ENCODE peak calls at places on chromosomes 13 and 19, in five cellular contexts. P is heart right ventricle; C is NCI-H1694; K is NCI-H1105 treated with DMSO at 0.1 percent for 48 hours; S is stimulated activated naive CD8-positive, alpha-beta T cell treated with anti-CD3 and anti-CD28 coated beads, Interleukin-15, Interleukin-2, amounts not matched to agents 100 U/mL and 50 U/mL, for 24 hours. F is an unnamed sample.

GRCh38 chr13:113417836-113418721 is 35.2 kb downstream of the ADPRHL1 start:
- DNase-seq in P (no peak), C (no peak), K (no peak), S (no peak), F (no peak)

GRCh38 chr13:102367836-102368235 is 34.0 kb downstream of the FGF14 start:
- DNase-seq in P (no peak), C (no peak), K (no peak), S (no peak), F (no peak)

GRCh38 chr13:98222081-98222554 is 45.0 kb upstream of the RNF113B start:
- DNase-seq in P (no peak), C (no peak), K (no peak), S (no peak), F (no peak)

GRCh38 chr13:32537580-32538233 is 888 bp downstream of the N4BP2L2 start:
- DNase-seq in P (peak), C (no peak), K (no peak), S (peak), F (no peak)

GRCh38 chr19:42272989-42273406 is 3.9 kb downstream of the CIC start:
- DNase-seq in P (no peak), C (no peak), K (no peak), S (no peak), F (no peak)

GRCh38 chr13:91785435-91786137 is 387.2 kb downstream of the GPC5 start:
- DNase-seq in P (no peak), C (no peak), K (no peak), S (no peak), F (no peak)

GRCh38 chr19:6551607-6552450 is 21.0 kb downstream of the TNFSF9 start:
- DNase-seq in P (peak), C (no peak), K (no peak), S (peak), F (no peak)

GRCh38 chr19:7200739-7201138 is 93.5 kb downstream of the INSR start:
- DNase-seq in P (no peak), C (no peak), K (no peak), S (peak), F (no peak)

GRCh38 chr19:42343344-42344110 is 18.1 kb downstream of the MEGF8 start:
- DNase-seq in P (no peak), C (no peak), K (no peak), S (no peak), F (no peak)

GRCh38 chr13:52353116-52353718 is 52.8 kb downstream of the THSD1 start:
- DNase-seq in P (no peak), C (no peak), K (no peak), S (no peak), F (no peak)

GRCh38 chr19:7386308-7386707 is 37.6 kb downstream of the ARHGEF18 start:
- DNase-seq in P (no peak), C (no peak), K (no peak), S (no peak), F (no peak)

GRCh38 chr13:27450921-27451461 is 627 bp upstream of the MTIF3 start:
- DNase-seq in P (peak), C (no peak), K (peak), S (peak), F (peak)

GRCh38 chr13:99542788-99543406 is 41.6 kb downstream of the TM9SF2 start:
- DNase-seq in P (no peak), C (no peak), K (no peak), S (peak), F (no peak)

GRCh38 chr13:106922384-106922783 is 354.4 kb upstream of the ARGLU1 start:
- DNase-seq in P (no peak), C (no peak), K (no peak), S (no peak), F (no peak)

GRCh38 chr19:19445911-19446361 is 40.5 kb downstream of the GATAD2A start:
- DNase-seq in P (no peak), C (no peak), K (no peak), S (peak), F (no peak)

GRCh38 chr13:36261976-36262375 is 35.6 kb downstream of the CCDC169 start:
- DNase-seq in P (no peak), C (no peak), K (no peak), S (no peak), F (no peak)

GRCh38 chr19:55304279-55304978 is 20.6 kb downstream of the BRSK1 start:
- DNase-seq in P (no peak), C (no peak), K (peak), S (peak), F (no peak)

GRCh38 chr19:46950526-46951235 is 69.0 kb upstream of the NPAS1 start:
- DNase-seq in P (no peak), C (no peak), K (no peak), S (peak), F (no peak)

F was measured in COR-L47.